ENCODE peak calls at places on chromosomes 2 and 18, in six cellular contexts. One of them, this sample, is unnamed.

GRCh38 chr18:29003194-29003593 is 826.3 kb upstream of the CDH2 start:
- DNase-seq in progenitor cell of endocrine pancreas: no peak
- DNase-seq in psoas muscle: no peak
- DNase-seq in IMR-90: no peak
- DNase-seq in Peyer's patch: no peak
- DNase-seq in mammary epithelial cell: no peak
- DNase-seq in this sample: no peak

GRCh38 chr2:16727256-16727655 is 61.6 kb upstream of the CYRIA start:
- DNase-seq in progenitor cell of endocrine pancreas: no peak
- DNase-seq in psoas muscle: no peak
- DNase-seq in IMR-90: peak
- DNase-seq in Peyer's patch: no peak
- DNase-seq in mammary epithelial cell: no peak
- DNase-seq in this sample: peak

GRCh38 chr2:191178806-191179514 is 28.2 kb upstream of the STAT4 start:
- DNase-seq in progenitor cell of endocrine pancreas: no peak
- DNase-seq in psoas muscle: peak
- DNase-seq in IMR-90: peak
- DNase-seq in Peyer's patch: no peak
- DNase-seq in mammary epithelial cell: peak
- DNase-seq in this sample: peak

GRCh38 chr2:98634406-98635092 is 26.2 kb downstream of the UNC50 start:
- DNase-seq in progenitor cell of endocrine pancreas: no peak
- DNase-seq in psoas muscle: no peak
- DNase-seq in IMR-90: no peak
- DNase-seq in Peyer's patch: no peak
- DNase-seq in mammary epithelial cell: peak
- DNase-seq in this sample: no peak

GRCh38 chr2:32502941-32503340 is 124.9 kb upstream of the TTC27 start:
- DNase-seq in progenitor cell of endocrine pancreas: no peak
- DNase-seq in psoas muscle: no peak
- DNase-seq in IMR-90: no peak
- DNase-seq in Peyer's patch: no peak
- DNase-seq in mammary epithelial cell: no peak
- DNase-seq in this sample: no peak

GRCh38 chr2:236955675-236956618 is 129.7 kb upstream of the COPS8 start:
- DNase-seq in progenitor cell of endocrine pancreas: no peak
- DNase-seq in psoas muscle: no peak
- DNase-seq in IMR-90: no peak
- DNase-seq in Peyer's patch: no peak
- DNase-seq in mammary epithelial cell: no peak
- DNase-seq in this sample: peak

GRCh38 chr18:67047334-67047733 is 443.4 kb upstream of the CDH19 start:
- DNase-seq in progenitor cell of endocrine pancreas: no peak
- DNase-seq in psoas muscle: no peak
- DNase-seq in IMR-90: no peak
- DNase-seq in Peyer's patch: no peak
- DNase-seq in mammary epithelial cell: no peak
- DNase-seq in this sample: no peak

GRCh38 chr2:23791030-23791429 is 135.9 kb downstream of the ATAD2B start:
- DNase-seq in progenitor cell of endocrine pancreas: no peak
- DNase-seq in psoas muscle: no peak
- DNase-seq in IMR-90: peak
- DNase-seq in Peyer's patch: no peak
- DNase-seq in mammary epithelial cell: peak
- DNase-seq in this sample: peak

GRCh38 chr2:9647884-9648283 is 17.1 kb upstream of the YWHAQ start:
- DNase-seq in progenitor cell of endocrine pancreas: no peak
- DNase-seq in psoas muscle: no peak
- DNase-seq in IMR-90: no peak
- DNase-seq in Peyer's patch: no peak
- DNase-seq in mammary epithelial cell: no peak
- DNase-seq in this sample: no peak

GRCh38 chr18:27467073-27467472 is 282.0 kb upstream of the CHST9 start:
- DNase-seq in progenitor cell of endocrine pancreas: no peak
- DNase-seq in psoas muscle: no peak
- DNase-seq in IMR-90: no peak
- DNase-seq in Peyer's patch: no peak
- DNase-seq in mammary epithelial cell: peak
- DNase-seq in this sample: no peak

GRCh38 chr2:66915237-66915636 is 480.3 kb downstream of the MEIS1 start:
- DNase-seq in progenitor cell of endocrine pancreas: no peak
- DNase-seq in psoas muscle: no peak
- DNase-seq in IMR-90: peak
- DNase-seq in Peyer's patch: no peak
- DNase-seq in mammary epithelial cell: no peak
- DNase-seq in this sample: peak

GRCh38 chr2:186325827-186326535 is 160.1 kb upstream of the ZC3H15 start:
- DNase-seq in progenitor cell of endocrine pancreas: no peak
- DNase-seq in psoas muscle: no peak
- DNase-seq in IMR-90: no peak
- DNase-seq in Peyer's patch: no peak
- DNase-seq in mammary epithelial cell: peak
- DNase-seq in this sample: no peak

GRCh38 chr18:903703-904102 is 968 bp upstream of the ADCYAP1 start:
- DNase-seq in progenitor cell of endocrine pancreas: peak
- DNase-seq in psoas muscle: peak
- DNase-seq in IMR-90: peak
- DNase-seq in Peyer's patch: no peak
- DNase-seq in mammary epithelial cell: peak
- DNase-seq in this sample: peak

GRCh38 chr2:226962374-226962773 is 126.5 kb downstream of the RHBDD1 start:
- DNase-seq in progenitor cell of endocrine pancreas: no peak
- DNase-seq in psoas muscle: no peak
- DNase-seq in IMR-90: no peak
- DNase-seq in Peyer's patch: no peak
- DNase-seq in mammary epithelial cell: no peak
- DNase-seq in this sample: no peak

GRCh38 chr2:202704248-202704647 is 69.5 kb downstream of the FAM117B start:
- DNase-seq in progenitor cell of endocrine pancreas: no peak
- DNase-seq in psoas muscle: no peak
- DNase-seq in IMR-90: no peak
- DNase-seq in Peyer's patch: no peak
- DNase-seq in mammary epithelial cell: no peak
- DNase-seq in this sample: no peak

GRCh38 chr2:96763511-96764252 is 3.0 kb downstream of the CNNM4 start:
- DNase-seq in progenitor cell of endocrine pancreas: no peak
- DNase-seq in psoas muscle: no peak
- DNase-seq in IMR-90: no peak
- DNase-seq in Peyer's patch: peak
- DNase-seq in mammary epithelial cell: no peak
- DNase-seq in this sample: peak

GRCh38 chr18:48641981-48642380 is 103.2 kb downstream of the CTIF start:
- DNase-seq in progenitor cell of endocrine pancreas: no peak
- DNase-seq in psoas muscle: no peak
- DNase-seq in IMR-90: peak
- DNase-seq in Peyer's patch: no peak
- DNase-seq in mammary epithelial cell: no peak
- DNase-seq in this sample: no peak

GRCh38 chr2:39435254-39435653 is 1.8 kb downstream of the MAP4K3 start:
- DNase-seq in progenitor cell of endocrine pancreas: no peak
- DNase-seq in psoas muscle: no peak
- DNase-seq in IMR-90: peak
- DNase-seq in Peyer's patch: no peak
- DNase-seq in mammary epithelial cell: no peak
- DNase-seq in this sample: peak

GRCh38 chr2:235883675-235884074 is 284.5 kb downstream of the GBX2 start:
- DNase-seq in progenitor cell of endocrine pancreas: no peak
- DNase-seq in psoas muscle: no peak
- DNase-seq in IMR-90: no peak
- DNase-seq in Peyer's patch: no peak
- DNase-seq in mammary epithelial cell: no peak
- DNase-seq in this sample: peak

GRCh38 chr18:35998967-35999366 is 26.5 kb downstream of the RMP24 start:
- DNase-seq in progenitor cell of endocrine pancreas: no peak
- DNase-seq in psoas muscle: no peak
- DNase-seq in IMR-90: no peak
- DNase-seq in Peyer's patch: no peak
- DNase-seq in mammary epithelial cell: no peak
- DNase-seq in this sample: peak

GRCh38 chr2:163213699-163214098 is 375.1 kb upstream of the KCNH7 start:
- DNase-seq in progenitor cell of endocrine pancreas: no peak
- DNase-seq in psoas muscle: no peak
- DNase-seq in IMR-90: peak
- DNase-seq in Peyer's patch: no peak
- DNase-seq in mammary epithelial cell: peak
- DNase-seq in this sample: peak

GRCh38 chr2:240622631-240623235 is 2.5 kb upstream of the GPR35 start:
- DNase-seq in progenitor cell of endocrine pancreas: no peak
- DNase-seq in psoas muscle: peak
- DNase-seq in IMR-90: no peak
- DNase-seq in Peyer's patch: peak
- DNase-seq in mammary epithelial cell: no peak
- DNase-seq in this sample: no peak

GRCh38 chr2:58063641-58064040 is 17.0 kb downstream of the VRK2 start:
- DNase-seq in progenitor cell of endocrine pancreas: no peak
- DNase-seq in psoas muscle: no peak
- DNase-seq in IMR-90: peak
- DNase-seq in Peyer's patch: no peak
- DNase-seq in mammary epithelial cell: peak
- DNase-seq in this sample: peak

GRCh38 chr2:230660294-230661060 is 52.2 kb upstream of the CAB39 start:
- DNase-seq in progenitor cell of endocrine pancreas: no peak
- DNase-seq in psoas muscle: peak
- DNase-seq in IMR-90: no peak
- DNase-seq in Peyer's patch: no peak
- DNase-seq in mammary epithelial cell: no peak
- DNase-seq in this sample: no peak

GRCh38 chr2:6747433-6747832 is 118.3 kb downstream of the CMPK2 start:
- DNase-seq in progenitor cell of endocrine pancreas: no peak
- DNase-seq in psoas muscle: no peak
- DNase-seq in IMR-90: no peak
- DNase-seq in Peyer's patch: no peak
- DNase-seq in mammary epithelial cell: no peak
- DNase-seq in this sample: no peak

GRCh38 chr2:29841386-29842004 is 79.9 kb downstream of the ALK start:
- DNase-seq in progenitor cell of endocrine pancreas: no peak
- DNase-seq in psoas muscle: no peak
- DNase-seq in IMR-90: peak
- DNase-seq in Peyer's patch: no peak
- DNase-seq in mammary epithelial cell: no peak
- DNase-seq in this sample: peak

GRCh38 chr2:19774788-19775156 is 127.0 kb downstream of the TTC32 start:
- DNase-seq in progenitor cell of endocrine pancreas: no peak
- DNase-seq in psoas muscle: no peak
- DNase-seq in IMR-90: peak
- DNase-seq in Peyer's patch: no peak
- DNase-seq in mammary epithelial cell: no peak
- DNase-seq in this sample: no peak

GRCh38 chr2:219280682-219281081 is 1.5 kb downstream of the DNAJB2 start:
- DNase-seq in progenitor cell of endocrine pancreas: no peak
- DNase-seq in psoas muscle: no peak
- DNase-seq in IMR-90: no peak
- DNase-seq in Peyer's patch: no peak
- DNase-seq in mammary epithelial cell: no peak
- DNase-seq in this sample: no peak

GRCh38 chr2:23402205-23402740 is 17.3 kb downstream of the KLHL29 start:
- DNase-seq in progenitor cell of endocrine pancreas: no peak
- DNase-seq in psoas muscle: no peak
- DNase-seq in IMR-90: no peak
- DNase-seq in Peyer's patch: no peak
- DNase-seq in mammary epithelial cell: no peak
- DNase-seq in this sample: no peak

DNA sequence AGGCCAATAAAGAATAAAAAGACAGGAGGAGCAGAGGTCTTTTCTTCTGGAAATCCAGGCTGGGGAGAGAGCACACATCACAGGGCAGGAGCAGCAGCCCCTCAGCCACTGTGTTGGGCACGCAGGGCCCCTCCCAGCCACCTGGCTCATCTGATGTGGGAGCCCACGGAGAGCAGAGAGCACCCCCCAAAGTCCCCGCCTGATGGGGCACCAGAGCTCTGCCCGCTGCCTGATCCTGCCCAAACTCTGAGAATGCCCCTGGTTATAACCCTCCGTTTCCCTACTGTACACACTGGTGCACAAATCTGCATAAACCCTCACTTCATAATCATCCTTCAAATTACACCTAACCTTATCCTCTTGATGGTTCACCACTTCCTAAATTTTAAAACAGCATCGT is 111.3 kb downstream of the HDAC4 start:
- DNase-seq in progenitor cell of endocrine pancreas: no peak
- DNase-seq in psoas muscle: no peak
- DNase-seq in IMR-90: no peak
- DNase-seq in Peyer's patch: no peak
- DNase-seq in mammary epithelial cell: no peak
- DNase-seq in this sample: no peak
- TF ChIP-seq CTCF in progenitor cell of endocrine pancreas: no peak
- TF ChIP-seq CTCF in psoas muscle: no peak
- TF ChIP-seq CTCF in IMR-90: no peak
- TF ChIP-seq CTCF in Peyer's patch: no peak
- TF ChIP-seq CTCF in mammary epithelial cell: no peak
- TF ChIP-seq CTCF in this sample: no peak

GRCh38 chr2:21422050-21422449 is 298.3 kb downstream of the TDRD15 start:
- DNase-seq in progenitor cell of endocrine pancreas: no peak
- DNase-seq in psoas muscle: no peak
- DNase-seq in IMR-90: peak
- DNase-seq in Peyer's patch: no peak
- DNase-seq in mammary epithelial cell: no peak
- DNase-seq in this sample: no peak
- TF ChIP-seq CTCF in progenitor cell of endocrine pancreas: peak
- TF ChIP-seq CTCF in psoas muscle: no peak
- TF ChIP-seq CTCF in IMR-90: peak
- TF ChIP-seq CTCF in Peyer's patch: no peak
- TF ChIP-seq CTCF in mammary epithelial cell: peak
- TF ChIP-seq CTCF in this sample: no peak

GRCh38 chr18:57970356-57971095 is 73.5 kb upstream of the NEDD4L start:
- DNase-seq in progenitor cell of endocrine pancreas: no peak
- DNase-seq in psoas muscle: no peak
- DNase-seq in IMR-90: no peak
- DNase-seq in Peyer's patch: no peak
- DNase-seq in mammary epithelial cell: no peak
- DNase-seq in this sample: no peak

GRCh38 chr18:57973889-57974288 is 70.1 kb upstream of the NEDD4L start:
- DNase-seq in progenitor cell of endocrine pancreas: no peak
- DNase-seq in psoas muscle: no peak
- DNase-seq in IMR-90: no peak
- DNase-seq in Peyer's patch: no peak
- DNase-seq in mammary epithelial cell: no peak
- DNase-seq in this sample: no peak

GRCh38 chr18:57975805-57976204 is 68.2 kb upstream of the NEDD4L start:
- DNase-seq in progenitor cell of endocrine pancreas: no peak
- DNase-seq in psoas muscle: no peak
- DNase-seq in IMR-90: no peak
- DNase-seq in Peyer's patch: no peak
- DNase-seq in mammary epithelial cell: no peak
- DNase-seq in this sample: no peak

GRCh38 chr18:57976230-57976773 is 67.7 kb upstream of the NEDD4L start:
- DNase-seq in progenitor cell of endocrine pancreas: no peak
- DNase-seq in psoas muscle: no peak
- DNase-seq in IMR-90: no peak
- DNase-seq in Peyer's patch: no peak
- DNase-seq in mammary epithelial cell: no peak
- DNase-seq in this sample: no peak

GRCh38 chr18:57974585-57974984 is 69.4 kb upstream of the NEDD4L start:
- DNase-seq in progenitor cell of endocrine pancreas: no peak
- DNase-seq in psoas muscle: no peak
- DNase-seq in IMR-90: no peak
- DNase-seq in Peyer's patch: no peak
- DNase-seq in mammary epithelial cell: no peak
- DNase-seq in this sample: no peak
- TF ChIP-seq CTCF in progenitor cell of endocrine pancreas: no peak
- TF ChIP-seq CTCF in psoas muscle: no peak
- TF ChIP-seq CTCF in IMR-90: no peak
- TF ChIP-seq CTCF in Peyer's patch: no peak
- TF ChIP-seq CTCF in mammary epithelial cell: no peak
- TF ChIP-seq CTCF in this sample: no peak

GRCh38 chr2:172429351-172429968 is 2.1 kb downstream of the ITGA6 start:
- DNase-seq in progenitor cell of endocrine pancreas: no peak
- DNase-seq in psoas muscle: no peak
- DNase-seq in IMR-90: peak
- DNase-seq in Peyer's patch: no peak
- DNase-seq in mammary epithelial cell: peak
- DNase-seq in this sample: peak
- TF ChIP-seq CTCF in progenitor cell of endocrine pancreas: no peak
- TF ChIP-seq CTCF in psoas muscle: no peak
- TF ChIP-seq CTCF in IMR-90: no peak
- TF ChIP-seq CTCF in Peyer's patch: peak
- TF ChIP-seq CTCF in mammary epithelial cell: no peak
- TF ChIP-seq CTCF in this sample: peak

This sample was measured in fibroblast of the aortic adventitia.